ENCODE peak calls at places on chromosomes 4 and X, in four cellular contexts. One of them, this sample, is unnamed.
A peak's percentile ranks its signal among the peaks of the same experiment; 100 is the strongest.

GRCh38 chrX:3520458-3520857 is 174.0 kb upstream of the MXRA5 start:
- DNase-seq in K562: no peak
- DNase-seq in HepG2: no peak
- DNase-seq in sigmoid colon: no peak
- DNase-seq in this sample: no peak

GRCh38 chr4:82599336-82599735 is 37.5 kb upstream of the TMEM150C start:
- DNase-seq in K562: no peak
- DNase-seq in sigmoid colon: no peak
- DNase-seq in HepG2: peak; percentile 51
- DNase-seq in this sample: no peak

GRCh38 chr4:93810340-93810992 is 18.1 kb upstream of the ATOH1 start:
- DNase-seq in K562: no peak
- DNase-seq in sigmoid colon: no peak
- DNase-seq in HepG2: no peak
- DNase-seq in this sample: no peak

GRCh38 chrX:119871245-119871598 is 311 bp downstream of the RNF113A start:
- DNase-seq in K562: no peak
- DNase-seq in HepG2: no peak
- DNase-seq in sigmoid colon: no peak
- DNase-seq in this sample: no peak

GRCh38 chrX:154525606-154526490 is 9.8 kb upstream of the FAM3A start:
- DNase-seq in HepG2: no peak
- DNase-seq in sigmoid colon: no peak
- DNase-seq in K562: no peak
- DNase-seq in this sample: no peak

GRCh38 chrX:46561931-46562721 is 11.4 kb upstream of the CHST7 start:
- DNase-seq in HepG2: no peak
- DNase-seq in sigmoid colon: no peak
- DNase-seq in K562: no peak
- DNase-seq in this sample: no peak

GRCh38 chrX:152850465-152850864 is 19.6 kb downstream of the NSDHL start:
- DNase-seq in HepG2: no peak
- DNase-seq in K562: no peak
- DNase-seq in sigmoid colon: no peak
- DNase-seq in this sample: no peak

GRCh38 chrX:154696328-154697045 is 43.1 kb upstream of the CTAG2 start:
- DNase-seq in HepG2: no peak
- DNase-seq in K562: no peak
- DNase-seq in sigmoid colon: no peak
- DNase-seq in this sample: no peak

GRCh38 chr4:6560416-6561172 is 14.4 kb upstream of the MAN2B2 start:
- DNase-seq in HepG2: no peak
- DNase-seq in sigmoid colon: no peak
- DNase-seq in K562: no peak
- DNase-seq in this sample: no peak

GRCh38 chrX:97096385-97096784 is 212.7 kb downstream of the RPA4 start:
- DNase-seq in HepG2: no peak
- DNase-seq in K562: no peak
- DNase-seq in sigmoid colon: no peak
- DNase-seq in this sample: no peak

GRCh38 chrX:54358424-54359211 is 772 bp upstream of the WNK3 start:
- DNase-seq in HepG2: no peak
- DNase-seq in sigmoid colon: peak; percentile 69
- DNase-seq in K562: no peak
- DNase-seq in this sample: peak; percentile 50

GRCh38 chr4:6369924-6370645 is 100.4 kb downstream of the WFS1 start:
- DNase-seq in sigmoid colon: no peak
- DNase-seq in HepG2: no peak
- DNase-seq in K562: peak; percentile 40
- DNase-seq in this sample: no peak

GRCh38 chr4:169158860-169159259 is 111.9 kb downstream of the SH3RF1 start:
- DNase-seq in sigmoid colon: no peak
- DNase-seq in HepG2: no peak
- DNase-seq in K562: no peak
- DNase-seq in this sample: no peak

GRCh38 chr4:64799751-64800150 is 390.5 kb upstream of the TECRL start:
- DNase-seq in K562: no peak
- DNase-seq in sigmoid colon: no peak
- DNase-seq in HepG2: no peak
- DNase-seq in this sample: no peak

GRCh38 chr4:163548481-163549243 is 54.2 kb downstream of the TMA16 start:
- DNase-seq in sigmoid colon: no peak
- DNase-seq in K562: peak; percentile 13
- DNase-seq in HepG2: peak; percentile 37
- DNase-seq in this sample: no peak

GRCh38 chr4:171639540-171639939 is 173.7 kb upstream of the GALNTL6 start:
- DNase-seq in HepG2: no peak
- DNase-seq in sigmoid colon: no peak
- DNase-seq in K562: no peak
- DNase-seq in this sample: no peak

GRCh38 chr4:102823464-102823863 is 3.9 kb downstream of the UBE2D3 start:
- DNase-seq in HepG2: no peak
- DNase-seq in sigmoid colon: no peak
- DNase-seq in K562: no peak
- DNase-seq in this sample: no peak

GRCh38 chr4:6265546-6265945 is 4.1 kb upstream of the WFS1 start:
- DNase-seq in K562: no peak
- DNase-seq in HepG2: no peak
- DNase-seq in sigmoid colon: no peak
- DNase-seq in this sample: no peak

GRCh38 chrX:136189222-136189621 is 41.9 kb downstream of the FHL1 start:
- DNase-seq in HepG2: no peak
- DNase-seq in sigmoid colon: no peak
- DNase-seq in K562: no peak
- DNase-seq in this sample: no peak
- H3K4me1 ChIP-seq in HepG2: no peaks in the 10 kb centered on the region
- H3K4me1 ChIP-seq in sigmoid colon: peaks cover 85% of the 10 kb centered on the region
- H3K4me1 ChIP-seq in K562: no peaks in the 10 kb centered on the region
- H3K4me1 ChIP-seq in this sample: no peaks in the 10 kb centered on the region

DNA sequence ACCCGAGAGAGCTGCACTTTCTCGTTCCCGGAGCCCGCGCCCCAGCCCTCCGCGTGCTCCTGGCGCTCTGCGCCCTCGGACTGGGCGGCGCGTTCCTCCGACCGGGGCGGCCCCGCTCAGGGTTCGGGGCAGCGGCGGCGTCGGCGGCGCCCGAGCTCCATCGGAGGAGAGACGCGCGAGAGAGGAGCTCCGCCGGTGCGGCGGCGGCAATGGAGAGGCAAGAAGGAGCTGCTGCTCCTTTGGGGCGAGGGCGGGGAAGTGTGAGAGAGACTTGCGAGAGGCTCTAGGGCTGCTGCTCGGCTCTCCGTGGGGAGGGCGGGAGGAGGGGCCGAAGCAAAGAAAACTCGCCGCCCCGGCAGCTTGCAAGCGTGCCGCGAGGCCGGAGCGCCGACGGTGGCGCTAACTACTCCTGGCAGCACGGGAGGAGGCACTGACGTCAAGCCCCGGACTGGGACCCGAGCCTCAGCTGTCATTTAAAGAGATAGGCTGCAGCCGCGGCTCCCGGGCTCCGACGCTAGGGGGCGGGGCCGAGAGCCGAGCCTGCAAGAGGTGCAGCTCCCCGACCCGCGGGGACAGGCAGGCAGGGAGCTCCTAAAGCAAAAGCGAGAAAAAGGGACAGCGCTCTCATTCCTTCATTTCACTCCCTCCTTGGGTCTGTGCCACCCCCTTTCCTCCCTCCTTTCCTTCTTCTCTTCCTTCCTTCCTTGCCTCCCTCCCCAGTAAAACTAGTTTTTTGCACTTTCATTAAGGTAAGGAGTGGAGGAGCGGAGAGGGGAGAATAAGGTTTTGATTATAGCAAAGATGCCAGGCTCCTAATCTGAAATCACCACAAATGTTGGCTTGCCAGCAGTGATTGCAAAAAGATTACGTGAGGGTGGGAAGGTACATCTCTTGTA is at the start of gene KCTD8:
- DNase-seq in K562: peak; percentile 42
- DNase-seq in HepG2: peak; percentile 71
- DNase-seq in sigmoid colon: peak; percentile 95
- DNase-seq in this sample: peak; percentile 57
- TF ChIP-seq POLR2AphosphoS5 in K562: no peak
- TF ChIP-seq POLR2AphosphoS5 in HepG2: no peak
- TF ChIP-seq POLR2AphosphoS5 in sigmoid colon: peak; percentile 72
- TF ChIP-seq POLR2AphosphoS5 in this sample: no peak

GRCh38 chrX:23504540-23504884 is 162.8 kb upstream of the PRDX4 start:
- DNase-seq in HepG2: no peak
- DNase-seq in sigmoid colon: no peak
- DNase-seq in K562: no peak
- DNase-seq in this sample: no peak
- H3K4me1 ChIP-seq in HepG2: no peaks in the 10 kb centered on the region
- H3K4me1 ChIP-seq in sigmoid colon: no peaks in the 10 kb centered on the region
- H3K4me1 ChIP-seq in K562: no peaks in the 10 kb centered on the region
- H3K4me1 ChIP-seq in this sample: no peaks in the 10 kb centered on the region

GRCh38 chr4:165763640-165764039 is 109.4 kb upstream of the TLL1 start:
- DNase-seq in sigmoid colon: no peak
- DNase-seq in K562: no peak
- DNase-seq in HepG2: no peak
- DNase-seq in this sample: no peak
- TF ChIP-seq POLR2AphosphoS5 in sigmoid colon: no peak
- TF ChIP-seq POLR2AphosphoS5 in K562: no peak
- TF ChIP-seq POLR2AphosphoS5 in HepG2: no peak
- TF ChIP-seq POLR2AphosphoS5 in this sample: no peak

DNA sequence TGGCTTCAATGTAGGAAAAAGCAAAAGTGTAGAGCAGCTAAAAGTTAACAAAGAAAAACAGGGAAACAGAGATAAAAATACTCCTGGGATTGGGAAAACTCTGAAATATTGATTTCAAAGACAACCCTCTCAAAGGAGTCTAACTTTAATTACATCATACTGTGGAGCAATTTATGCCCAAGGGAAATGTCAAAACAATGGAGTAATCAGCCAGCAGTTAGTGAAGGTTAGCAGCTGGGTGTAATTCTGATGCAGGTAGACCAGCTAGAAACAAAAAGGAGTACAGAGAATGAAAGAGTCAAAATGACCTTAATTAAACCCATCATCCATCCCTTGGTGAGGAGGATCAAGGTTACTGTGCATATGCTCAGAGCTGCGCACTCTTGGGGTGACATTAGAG is 169.0 kb downstream of the ADAM29 start:
- DNase-seq in HepG2: no peak
- DNase-seq in sigmoid colon: no peak
- DNase-seq in K562: no peak
- DNase-seq in this sample: no peak
- H3K4me1 ChIP-seq in HepG2: no peaks in the 10 kb centered on the region
- H3K4me1 ChIP-seq in sigmoid colon: no peaks in the 10 kb centered on the region
- H3K4me1 ChIP-seq in K562: no peaks in the 10 kb centered on the region
- H3K4me1 ChIP-seq in this sample: no peaks in the 10 kb centered on the region